ENCODE peak calls at places on chromosomes 2 and 18, in ten cellular contexts. N is K562; P is tibial artery; K is stimulated activated naive CD8-positive, alpha-beta T cell treated with anti-CD3 and anti-CD28 coated beads, Interleukin-15, amount 100 ng/mL, for 72 hours; Q is naive thymus-derived CD8-positive, alpha-beta T cell; X is pons; V is OCI-LY7; R is activated T-cell treated with anti-CD3 and anti-CD28 coated beads for 24 hours; M is GDM1; T is activated CD4-positive, CD25-positive, alpha-beta regulatory T cell treated with anti-CD3 and anti-CD28 coated beads, Interleukin-2, amount 50 U/mL, for 72 hours. W is an unnamed sample.

GRCh38 chr2:100606740-100607343 is 44.0 kb downstream of the PDCL3 start:
- DNase-seq in N (peak), P (no peak), K (no peak), Q (no peak), X (peak), V (peak), R (no peak), M (no peak), T (no peak), W (no peak)

GRCh38 chr2:173441222-173441621 is 86.5 kb downstream of the CDCA7 start:
- DNase-seq in N (no peak), P (no peak), K (no peak), Q (no peak), X (no peak), V (no peak), R (no peak), M (no peak), T (no peak), W (no peak)

GRCh38 chr18:79379251-79379905 is 16.4 kb upstream of the NFATC1 start:
- DNase-seq in N (no peak), P (no peak), K (no peak), Q (no peak), X (no peak), V (no peak), R (no peak), M (no peak), T (no peak), W (no peak)

GRCh38 chr2:147026664-147027278 is 818.1 kb upstream of the ACVR2A start:
- DNase-seq in N (no peak), P (no peak), K (no peak), Q (no peak), X (no peak), V (no peak), R (no peak), M (no peak), T (no peak), W (peak)

GRCh38 chr2:72859831-72860262 is 27.4 kb upstream of the SPR start:
- DNase-seq in N (peak), P (no peak), K (peak), Q (peak), X (peak), V (peak), R (peak), M (peak), T (peak), W (no peak)

GRCh38 chr2:187232749-187233148 is 215.3 kb downstream of the CALCRL start:
- DNase-seq in N (no peak), P (no peak), K (no peak), Q (no peak), X (no peak), V (no peak), R (no peak), M (no peak), T (no peak), W (no peak)

GRCh38 chr18:11548940-11549551 is 60.4 kb upstream of the SLC35G4 start:
- DNase-seq in N (peak), P (no peak), K (no peak), Q (no peak), X (no peak), V (no peak), R (no peak), M (no peak), T (no peak), W (no peak)

GRCh38 chr2:64482765-64483504 is 29.0 kb downstream of the LGALSL start:
- DNase-seq in N (no peak), P (no peak), K (no peak), Q (no peak), X (no peak), V (no peak), R (no peak), M (no peak), T (no peak), W (no peak)

GRCh38 chr2:239763433-239764097 is 261.6 kb downstream of the NDUFA10 start:
- DNase-seq in N (no peak), P (no peak), K (no peak), Q (no peak), X (no peak), V (no peak), R (no peak), M (no peak), T (peak), W (no peak)

GRCh38 chr2:68762665-68763064 is 28.1 kb downstream of the ARHGAP25 start:
- DNase-seq in N (no peak), P (no peak), K (no peak), Q (no peak), X (no peak), V (peak), R (no peak), M (peak), T (no peak), W (no peak)

GRCh38 chr2:218448934-218449333 is 30.0 kb downstream of the VIL1 start:
- DNase-seq in N (peak), P (no peak), K (no peak), Q (no peak), X (no peak), V (no peak), R (no peak), M (no peak), T (no peak), W (no peak)

GRCh38 chr2:147846382-147847081 is 1.7 kb downstream of the ACVR2A start:
- DNase-seq in N (no peak), P (no peak), K (no peak), Q (no peak), X (peak), V (no peak), R (no peak), M (no peak), T (no peak), W (no peak)

GRCh38 chr2:64259301-64259700 is 115.1 kb upstream of the PELI1 start:
- DNase-seq in N (no peak), P (peak), K (no peak), Q (no peak), X (no peak), V (no peak), R (no peak), M (no peak), T (no peak), W (no peak)

GRCh38 chr2:37887286-37887685 is 37.8 kb upstream of the RMDN2 start:
- DNase-seq in N (no peak), P (no peak), K (no peak), Q (no peak), X (no peak), V (no peak), R (no peak), M (no peak), T (no peak), W (no peak)

GRCh38 chr2:139791330-139791729 is 1011.1 kb upstream of the NXPH2 start:
- DNase-seq in N (no peak), P (no peak), K (no peak), Q (no peak), X (no peak), V (no peak), R (no peak), M (no peak), T (no peak), W (no peak)

GRCh38 chr2:241788572-241788971 is 11.9 kb downstream of the GAL3ST2 start:
- DNase-seq in N (no peak), P (no peak), K (no peak), Q (no peak), X (no peak), V (peak), R (peak), M (no peak), T (peak), W (no peak)

GRCh38 chr2:223865124-223865523 is 27.7 kb upstream of the AP1S3 start:
- DNase-seq in N (no peak), P (no peak), K (no peak), Q (no peak), X (no peak), V (peak), R (no peak), M (no peak), T (no peak), W (no peak)

GRCh38 chr2:43226955-43227829 is 786 bp upstream of the ZFP36L2 start:
- DNase-seq in N (peak), P (peak), K (peak), Q (peak), X (peak), V (peak), R (peak), M (peak), T (peak), W (peak)

W was measured in T1000.